ENCODE peak calls at places on chromosome 7, in ten cellular contexts. I is stimulated activated CD8-positive, alpha-beta memory T cell treated with anti-CD3 and anti-CD28 coated beads, Interleukin-4, amount 100 ng/mL, for 48 hours; X is astrocyte of the hippocampus; K is GM12891; A is non-pigmented ciliary epithelial cell; Q is colonic mucosa; V is LoVo; R is activated naive CD4-positive, alpha-beta T cell treated with anti-CD3 and anti-CD28 coated beads for 36 hours; N is NCI-H748 treated with DMSO at 0.1 percent for 48 hours; E is T-helper 2 cell. M is an unnamed sample.

GRCh38 chr7:35647171-35647574 is 47.8 kb downstream of the HERPUD2 start:
- DNase-seq in R (no peak), N (no peak), A (no peak), X (peak; percentile 19), E (no peak), Q (no peak), K (no peak), I (no peak), V (no peak), M (no peak)

GRCh38 chr7:47337531-47337930 is 244.4 kb downstream of the TNS3 start:
- DNase-seq in Q (no peak), I (peak; percentile 14), R (no peak), X (peak; percentile 42), K (no peak), N (no peak), E (no peak), V (no peak), A (no peak), M (no peak)

GRCh38 chr7:13981070-13981469 is 8.4 kb downstream of the ETV1 start:
- DNase-seq in E (no peak), Q (peak; percentile 71), R (no peak), N (no peak), V (peak; percentile 88), A (peak; percentile 95), X (peak; percentile 95), K (no peak), I (no peak), M (no peak)

GRCh38 chr7:22589641-22590141 is 89.7 kb upstream of the STEAP1B start:
- DNase-seq in Q (no peak), V (no peak), K (no peak), E (no peak), R (no peak), A (no peak), I (no peak), N (no peak), X (peak; percentile 94), M (no peak)

GRCh38 chr7:101238226-101239182 is 902 bp upstream of the CLDN15 start:
- DNase-seq in I (no peak), K (no peak), X (no peak), E (no peak), R (no peak), N (no peak), Q (no peak), V (no peak), A (no peak), M (no peak)

GRCh38 chr7:17307969-17308648 is 9.7 kb downstream of the AHR start:
- DNase-seq in R (no peak), N (no peak), X (no peak), A (no peak), K (no peak), V (no peak), Q (no peak), I (no peak), E (no peak), M (no peak)

GRCh38 chr7:124764071-124764846 is 1.3 kb downstream of the GPR37 start:
- DNase-seq in K (no peak), X (no peak), I (no peak), V (no peak), A (no peak), R (no peak), N (no peak), Q (no peak), E (no peak), M (no peak)

GRCh38 chr7:125814030-125814535 is 884.5 kb upstream of the POT1 start:
- DNase-seq in K (no peak), N (no peak), I (no peak), R (no peak), A (peak; percentile 4), V (no peak), E (no peak), Q (no peak), X (no peak), M (no peak)

GRCh38 chr7:28300488-28300887 is 111.8 kb upstream of the CREB5 start:
- DNase-seq in V (no peak), N (no peak), I (no peak), R (no peak), X (no peak), A (no peak), Q (no peak), E (no peak), K (no peak), M (no peak)

GRCh38 chr7:151085329-151085690 is 965 bp upstream of the AGAP3 start:
- DNase-seq in A (no peak), E (no peak), I (no peak), Q (peak; percentile 25), N (no peak), R (no peak), X (no peak), V (no peak), K (no peak), M (no peak)

GRCh38 chr7:18165176-18165575 is 137.5 kb upstream of the PRPS1L1 start:
- DNase-seq in K (no peak), V (no peak), R (no peak), E (no peak), I (no peak), N (no peak), X (no peak), A (no peak), Q (no peak), M (no peak)

GRCh38 chr7:29619111-29619510 is 55.5 kb downstream of the PRR15 start:
- DNase-seq in X (no peak), A (no peak), E (no peak), Q (no peak), I (no peak), N (no peak), V (no peak), K (no peak), R (no peak), M (no peak)

GRCh38 chr7:39332142-39332541 is 234.1 kb upstream of the YAE1 start:
- DNase-seq in X (no peak), I (no peak), A (no peak), Q (no peak), R (no peak), E (no peak), N (no peak), V (no peak), K (no peak), M (no peak)

GRCh38 chr7:41955475-41956243 is 252.8 kb upstream of the INHBA start:
- DNase-seq in K (no peak), A (peak; percentile 94), N (no peak), E (no peak), V (peak; percentile 71), X (peak; percentile 99), I (no peak), R (no peak), Q (peak; percentile 71), M (no peak)

GRCh38 chr7:129793506-129794310 is 159.1 kb downstream of the UBE2H start:
- DNase-seq in E (no peak), K (peak; percentile 6), Q (no peak), N (no peak), I (no peak), X (no peak), V (no peak), A (no peak), R (no peak), M (no peak)

GRCh38 chr7:1593091-1593866 is 23.4 kb upstream of the PSMG3 start:
- DNase-seq in X (no peak), R (peak; percentile 18), Q (no peak), V (no peak), A (no peak), K (no peak), I (peak; percentile 36), E (no peak), N (no peak), M (no peak)

GRCh38 chr7:115146148-115146547 is 224.3 kb downstream of the MDFIC start:
- DNase-seq in I (no peak), E (no peak), Q (no peak), N (peak; percentile 31), A (no peak), X (no peak), K (no peak), V (peak; percentile 14), R (no peak), M (no peak)

GRCh38 chr7:73451780-73452398 is 18.3 kb downstream of the FZD9 start:
- DNase-seq in V (peak; percentile 71), K (no peak), I (no peak), N (peak; percentile 40), E (no peak), R (peak; percentile 35), Q (no peak), X (peak; percentile 73), A (no peak), M (peak; percentile 25)

GRCh38 chr7:152968003-152968402 is 208.5 kb downstream of the ACTR3B start:
- DNase-seq in E (no peak), R (no peak), A (no peak), X (no peak), V (peak; percentile 43), I (no peak), N (no peak), Q (no peak), K (no peak), M (no peak)

GRCh38 chr7:70420263-70420662 is 711.7 kb upstream of the GALNT17 start:
- DNase-seq in K (no peak), R (no peak), I (no peak), V (no peak), A (no peak), Q (no peak), X (no peak), E (no peak), N (no peak), M (no peak)

GRCh38 chr7:88545663-88546062 is 213.8 kb upstream of the ZNF804B start:
- DNase-seq in I (no peak), Q (no peak), R (no peak), N (no peak), E (no peak), K (no peak), V (no peak), A (no peak), X (no peak), M (no peak)

GRCh38 chr7:54788664-54789063 is 29.7 kb upstream of the SEC61G start:
- DNase-seq in R (peak; percentile 51), V (peak; percentile 72), N (peak; percentile 88), X (peak; percentile 80), K (peak; percentile 24), E (no peak), Q (peak; percentile 30), A (peak; percentile 79), I (peak; percentile 30), M (peak; percentile 82)

GRCh38 chr7:38160003-38160571 is 18.0 kb upstream of the STARD3NL start:
- DNase-seq in R (no peak), Q (peak; percentile 46), X (no peak), I (no peak), N (no peak), E (no peak), K (no peak), V (peak; percentile 12), A (no peak), M (peak; percentile 44)

GRCh38 chr7:94908204-94909022 is 1.0 kb downstream of the PPP1R9A start:
- DNase-seq in Q (peak; percentile 43), X (peak; percentile 58), I (no peak), R (no peak), V (peak; percentile 68), A (no peak), E (no peak), K (peak; percentile 2), N (peak; percentile 74), M (peak; percentile 34)

GRCh38 chr7:1741751-1742554 is 71.9 kb downstream of the ELFN1 start:
- DNase-seq in E (no peak), K (peak; percentile 63), R (no peak), N (no peak), V (peak; percentile 91), X (no peak), Q (peak; percentile 35), I (peak; percentile 28), A (no peak), M (no peak)

GRCh38 chr7:50959991-50960390 is 177.3 kb upstream of the GRB10 start:
- DNase-seq in N (no peak), R (no peak), Q (no peak), V (no peak), I (no peak), E (no peak), X (no peak), K (no peak), A (no peak), M (no peak)

GRCh38 chr7:139071683-139072082 is 35.8 kb upstream of the ZC3HAV1L start:
- DNase-seq in N (no peak), E (no peak), Q (no peak), I (no peak), K (no peak), V (no peak), A (no peak), X (no peak), R (no peak), M (no peak)

GRCh38 chr7:13021971-13022370 is 334.5 kb downstream of the ARL4A start:
- DNase-seq in R (no peak), X (no peak), I (no peak), Q (no peak), E (no peak), V (no peak), N (no peak), K (no peak), A (no peak), M (no peak)